ENCODE peak calls at places on chromosomes 2 and 18, in four cellular contexts. N is AG10803, D is gastrocnemius medialis, P is mammary epithelial cell. J is an unnamed sample.

GRCh38 chr18:59961086-59961485 is 61.3 kb downstream of the PMAIP1 start:
- DNase-seq in N (no peak), D (no peak), P (peak), J (no peak)

GRCh38 chr2:152781210-152781609 is 62.8 kb downstream of the ARL6IP6 start:
- DNase-seq in N (no peak), D (no peak), P (no peak), J (no peak)

GRCh38 chr18:435940-436339 is 64.6 kb downstream of the COLEC12 start:
- DNase-seq in N (peak), D (no peak), P (no peak), J (no peak)

GRCh38 chr2:23346029-23346428 is 39.0 kb upstream of the KLHL29 start:
- DNase-seq in N (no peak), D (no peak), P (no peak), J (no peak)

GRCh38 chr2:234251326-234252271 is 201.1 kb downstream of the SPP2 start:
- DNase-seq in N (peak), D (no peak), P (peak), J (no peak)

GRCh38 chr2:46732127-46732526 is 183.5 kb downstream of the MCFD2 start:
- DNase-seq in N (no peak), D (no peak), P (no peak), J (no peak)

GRCh38 chr2:43458002-43458628 is 137.7 kb downstream of the THADA start:
- DNase-seq in N (peak), D (no peak), P (peak), J (no peak)

GRCh38 chr2:9165625-9166024 is 41.0 kb upstream of the ASAP2 start:
- DNase-seq in N (peak), D (no peak), P (peak), J (no peak)

GRCh38 chr2:119739580-119740255 is 20.0 kb upstream of the PTPN4 start:
- DNase-seq in N (no peak), D (no peak), P (no peak), J (no peak)

GRCh38 chr18:22320736-22321135 is 97.0 kb downstream of the CTAGE1 start:
- DNase-seq in N (no peak), D (no peak), P (no peak), J (no peak)

GRCh38 chr18:9239708-9240107 is 94.9 kb upstream of the TWSG1 start:
- DNase-seq in N (no peak), D (no peak), P (no peak), J (no peak)

GRCh38 chr18:44536619-44537018 is 144.1 kb upstream of the SETBP1 start:
- DNase-seq in N (no peak), D (no peak), P (no peak), J (no peak)

GRCh38 chr2:200477667-200478121 is 32.2 kb downstream of the KCTD18 start:
- DNase-seq in N (no peak), D (peak), P (no peak), J (no peak)

GRCh38 chr2:217919781-217920351 is 82.9 kb downstream of the TNS1 start:
- DNase-seq in N (peak), D (no peak), P (no peak), J (peak)

GRCh38 chr18:70469916-70470315 is 181.1 kb downstream of the SOCS6 start:
- DNase-seq in N (no peak), D (no peak), P (no peak), J (no peak)

GRCh38 chr2:130878316-130878715 is 41.6 kb downstream of the ARHGEF4 start:
- DNase-seq in N (no peak), D (no peak), P (no peak), J (no peak)

GRCh38 chr2:6880200-6880733 is 2.7 kb downstream of the RSAD2 start:
- DNase-seq in N (no peak), D (no peak), P (no peak), J (no peak)

GRCh38 chr2:85750509-85751299 is 3.1 kb upstream of the ATOH8 start:
- DNase-seq in N (peak), D (no peak), P (peak), J (peak)

GRCh38 chr2:240208631-240209211 is 68.3 kb upstream of the OTOS start:
- DNase-seq in N (no peak), D (no peak), P (no peak), J (no peak)

GRCh38 chr2:121231385-121232000 is 53.5 kb downstream of the TFCP2L1 start:
- DNase-seq in N (no peak), D (no peak), P (no peak), J (no peak)

GRCh38 chr18:24878289-24878688 is 417.9 kb downstream of the HRH4 start:
- DNase-seq in N (peak), D (no peak), P (peak), J (no peak)

GRCh38 chr2:7111626-7112025 is 194.4 kb downstream of the RNF144A start:
- DNase-seq in N (no peak), D (no peak), P (peak), J (no peak)

GRCh38 chr2:27711804-27712203 is 48.1 kb downstream of the SLC4A1AP start:
- DNase-seq in N (no peak), D (no peak), P (no peak), J (no peak)

GRCh38 chr2:157900203-157900602 is 24.1 kb upstream of the ACVR1 start:
- DNase-seq in N (no peak), D (no peak), P (peak), J (no peak)

GRCh38 chr2:157899125-157899839 is 23.2 kb upstream of the ACVR1 start:
- DNase-seq in N (no peak), D (no peak), P (no peak), J (no peak)

GRCh38 chr2:157903051-157903625 is 27.0 kb upstream of the ACVR1 start:
- DNase-seq in N (peak), D (no peak), P (no peak), J (no peak)

GRCh38 chr2:157900684-157901083 is 24.6 kb upstream of the ACVR1 start:
- DNase-seq in N (no peak), D (no peak), P (peak), J (no peak)

GRCh38 chr2:157901325-157901724 is 25.2 kb upstream of the ACVR1 start:
- DNase-seq in N (no peak), D (no peak), P (no peak), J (no peak)
- TF ChIP-seq CTCF in N (peak), D (no peak), P (peak), J (no peak)

DNA sequence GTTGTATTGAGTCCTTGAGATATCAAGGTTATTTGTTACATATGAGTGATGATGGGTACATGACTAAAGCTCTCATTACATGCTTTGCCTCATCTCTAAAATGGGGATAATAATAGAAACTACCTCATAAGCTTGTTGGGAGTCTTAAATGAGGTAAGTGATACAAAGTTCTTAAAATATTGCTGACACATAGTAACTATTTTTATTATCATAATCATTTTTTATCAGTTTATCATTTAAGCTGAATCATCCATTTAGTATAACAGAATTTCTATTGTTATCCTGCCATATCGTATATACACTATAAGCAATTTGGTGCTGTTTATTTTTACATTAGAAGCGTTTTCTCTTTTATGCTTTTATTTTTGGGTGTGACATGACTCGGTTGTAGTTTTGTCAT is 871.1 kb downstream of the LRP1B start:
- DNase-seq in N (no peak), D (no peak), P (no peak), J (no peak)
- TF ChIP-seq CTCF in N (no peak), D (no peak), P (no peak), J (no peak)

GRCh38 chr2:207813221-207813916 is 43.7 kb upstream of the FZD5 start:
- DNase-seq in N (no peak), D (no peak), P (no peak), J (no peak)
- TF ChIP-seq CTCF in N (no peak), D (no peak), P (no peak), J (no peak)

GRCh38 chr18:23619388-23619873 is 33.1 kb upstream of the NPC1 start:
- DNase-seq in N (peak), D (no peak), P (no peak), J (no peak)
- TF ChIP-seq CTCF in N (no peak), D (no peak), P (no peak), J (no peak)

DNA sequence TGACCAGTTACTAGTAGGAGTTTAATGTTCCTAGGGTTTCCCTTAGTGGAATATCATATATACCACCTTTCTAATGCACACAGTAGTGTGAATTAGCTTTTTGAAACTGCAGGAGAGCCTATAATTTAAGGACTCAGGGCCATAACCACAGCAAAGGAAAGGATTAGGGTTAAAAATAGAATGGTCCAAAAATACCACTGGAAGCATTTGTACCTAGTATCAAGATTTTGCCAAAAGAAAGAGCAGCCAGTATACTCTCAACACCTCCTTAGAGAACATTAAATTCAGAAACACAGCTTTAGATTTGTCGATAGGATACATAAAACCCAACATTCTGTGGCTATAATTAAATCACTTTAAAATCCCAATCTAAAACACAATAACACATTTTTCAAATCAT is 634.9 kb downstream of the EPHA4 start:
- DNase-seq in N (no peak), D (no peak), P (no peak), J (no peak)
- TF ChIP-seq CTCF in N (no peak), D (no peak), P (no peak), J (no peak)

GRCh38 chr18:46174317-46175039 is 70.3 kb downstream of the HAUS1 start:
- DNase-seq in N (peak), D (peak), P (peak), J (no peak)
- TF ChIP-seq CTCF in N (no peak), D (peak), P (no peak), J (no peak)

GRCh38 chr2:168687314-168687713 is 115.1 kb upstream of the NOSTRIN start:
- DNase-seq in N (peak), D (no peak), P (no peak), J (no peak)
- TF ChIP-seq CTCF in N (peak), D (peak), P (no peak), J (peak)

J was measured in ascending aorta.